ENCODE peak calls at places on chromosomes 11 and 22, in ten cellular contexts. N is body of pancreas, G is ascending aorta, O is psoas muscle, C is neural crest cell, V is A549, D is fibroblast of lung, S is fibroblast of mammary gland, T is MM.1S, W is fibroblast of pulmonary artery. A is an unnamed sample.

GRCh38 chr11:17598700-17599459 is 51.8 kb downstream of the OTOG start:
- DNase-seq in N (peak; percentile 72), G (no peak), O (peak; percentile 74), C (peak; percentile 91), V (peak; percentile 59), D (peak; percentile 60), S (peak; percentile 58), T (peak; percentile 62), W (peak; percentile 66), A (peak; percentile 9)

GRCh38 chr11:106706355-106706754 is 311.9 kb downstream of the GUCY1A2 start:
- DNase-seq in N (no peak), G (no peak), O (no peak), C (no peak), V (peak; percentile 76), D (peak; percentile 59), S (peak; percentile 69), T (no peak), W (peak; percentile 79), A (peak; percentile 85)

GRCh38 chr11:70490208-70490607 is 91.9 kb downstream of the CTTN start:
- DNase-seq in N (no peak), G (no peak), O (peak; percentile 4), C (no peak), V (no peak), D (no peak), S (no peak), T (no peak), W (no peak), A (no peak)

GRCh38 chr11:31512117-31512516 is 2.5 kb downstream of the ELP4 start:
- DNase-seq in N (no peak), G (no peak), O (no peak), C (no peak), V (no peak), D (no peak), S (no peak), T (no peak), W (no peak), A (no peak)

GRCh38 chr11:122633219-122633829 is 22.2 kb upstream of the UBASH3B start:
- DNase-seq in N (no peak), G (no peak), O (no peak), C (no peak), V (peak; percentile 69), D (peak; percentile 77), S (peak; percentile 78), T (peak; percentile 51), W (peak; percentile 78), A (no peak)

GRCh38 chr11:110711776-110712642 is at the start of gene ARHGAP20:
- DNase-seq in N (peak; percentile 45), G (no peak), O (peak; percentile 77), C (peak; percentile 48), V (peak; percentile 14), D (peak; percentile 64), S (peak; percentile 49), T (peak; percentile 88), W (peak; percentile 67), A (no peak)

GRCh38 chr11:120564573-120565301 is 53.2 kb downstream of the GRIK4 start:
- DNase-seq in N (peak; percentile 27), G (no peak), O (peak; percentile 61), C (peak; percentile 48), V (no peak), D (peak; percentile 31), S (peak; percentile 56), T (no peak), W (peak; percentile 68), A (no peak)

GRCh38 chr11:73192272-73192671 is 25.8 kb upstream of the P2RY2 start:
- DNase-seq in N (no peak), G (no peak), O (no peak), C (no peak), V (no peak), D (no peak), S (no peak), T (no peak), W (no peak), A (no peak)

DNA sequence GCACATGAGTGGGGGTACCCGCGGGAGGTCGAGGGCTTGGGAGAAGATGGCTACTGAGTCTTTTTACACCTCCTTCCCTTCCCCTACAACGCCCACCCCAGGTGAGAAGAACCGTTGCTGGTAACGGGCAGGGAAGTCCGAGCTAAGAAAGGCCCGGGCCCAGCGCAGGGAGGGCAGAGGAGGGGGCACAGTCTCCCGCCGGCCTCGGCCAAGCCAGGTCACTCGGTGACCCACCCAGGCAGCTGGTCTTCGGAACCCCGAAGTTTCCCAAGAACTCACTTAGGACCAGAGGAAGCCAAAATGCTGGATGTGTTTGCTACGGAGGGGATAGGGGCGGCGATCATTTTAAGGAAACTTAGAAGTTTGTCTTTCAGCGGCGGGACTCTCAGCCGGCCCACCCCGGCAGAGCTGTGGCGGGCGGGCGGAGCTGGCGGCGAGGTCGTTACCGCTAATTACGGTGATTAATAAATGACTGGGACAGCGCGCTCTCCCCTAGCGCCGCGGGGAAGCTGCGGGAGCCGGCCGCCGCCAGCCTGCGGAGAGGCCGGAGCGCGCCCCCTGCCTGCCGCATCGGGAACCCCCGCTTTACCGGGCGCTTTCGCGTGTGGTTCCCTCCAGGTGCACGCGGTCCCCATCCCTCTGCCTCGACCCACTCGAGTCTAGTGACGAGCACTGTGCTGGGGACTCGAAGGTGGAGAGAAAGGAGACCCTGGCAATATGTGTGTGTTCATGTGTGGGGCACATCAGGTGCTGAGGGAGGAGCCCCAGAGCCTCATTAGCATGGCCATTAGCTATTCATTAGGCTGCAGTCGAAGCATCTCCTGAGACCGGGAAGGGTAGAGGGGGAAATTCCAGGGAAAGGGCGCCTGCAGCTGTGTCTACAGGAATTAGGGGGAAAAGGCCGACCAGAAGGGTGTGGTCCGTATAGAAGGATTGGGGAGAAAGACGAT is 945 bp downstream of the ROBO3 start:
- DNase-seq in N (no peak), G (no peak), O (peak; percentile 44), C (peak; percentile 58), V (no peak), D (peak; percentile 27), S (no peak), T (peak; percentile 15), W (peak; percentile 35), A (no peak)
- TF ChIP-seq CTCF in N (peak; percentile 65), G (peak; percentile 48), O (peak; percentile 79), C (peak; percentile 81), V (peak; percentile 61), D (peak; percentile 59), S (peak; percentile 50), T (peak; percentile 55), W (peak; percentile 52), A (peak; percentile 58)

GRCh38 chr11:60130496-60130895 is 42.0 kb downstream of the MS4A2 start:
- DNase-seq in N (peak; percentile 22), G (no peak), O (no peak), C (peak; percentile 22), V (peak; percentile 42), D (no peak), S (peak; percentile 1), T (peak; percentile 41), W (peak; percentile 3), A (no peak)
- TF ChIP-seq CTCF in N (no peak), G (no peak), O (no peak), C (peak; percentile 53), V (peak; percentile 38), D (no peak), S (peak; percentile 5), T (peak; percentile 50), W (no peak), A (peak; percentile 63)

DNA sequence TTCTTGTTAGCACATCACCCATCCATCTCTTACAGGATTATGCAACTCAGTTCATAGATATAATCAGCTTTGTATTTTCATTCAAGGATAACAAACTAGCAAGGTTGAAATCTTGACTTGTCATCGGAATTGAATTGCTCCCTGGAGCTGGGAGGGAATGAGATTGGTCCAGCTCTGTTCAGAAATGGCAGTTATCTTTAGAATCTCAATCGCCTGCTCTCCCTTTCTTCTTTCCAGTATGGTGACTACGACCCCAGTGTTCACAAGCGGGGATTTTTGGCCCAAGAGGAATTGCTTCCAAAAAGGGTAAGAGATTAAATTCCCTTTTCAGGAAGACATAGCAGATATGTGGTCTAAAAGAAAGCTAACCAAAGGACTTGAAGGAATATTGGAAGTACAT is 51.0 kb downstream of the NF2 start:
- DNase-seq in N (no peak), G (no peak), O (no peak), C (no peak), V (no peak), D (no peak), S (no peak), T (no peak), W (no peak), A (no peak)
- TF ChIP-seq CTCF in N (no peak), G (no peak), O (no peak), C (no peak), V (no peak), D (no peak), S (no peak), T (no peak), W (no peak), A (no peak)

GRCh38 chr11:29963796-29964195 is 53.0 kb downstream of the KCNA4 start:
- DNase-seq in N (no peak), G (no peak), O (no peak), C (no peak), V (no peak), D (no peak), S (no peak), T (no peak), W (no peak), A (no peak)

GRCh38 chr11:29957406-29957805 is 59.4 kb downstream of the KCNA4 start:
- DNase-seq in N (no peak), G (no peak), O (no peak), C (no peak), V (no peak), D (no peak), S (no peak), T (no peak), W (no peak), A (no peak)

GRCh38 chr11:29959488-29959887 is 57.3 kb downstream of the KCNA4 start:
- DNase-seq in N (no peak), G (no peak), O (no peak), C (no peak), V (no peak), D (no peak), S (no peak), T (no peak), W (no peak), A (no peak)

GRCh38 chr11:29963068-29963467 is 53.8 kb downstream of the KCNA4 start:
- DNase-seq in N (no peak), G (no peak), O (no peak), C (no peak), V (no peak), D (no peak), S (no peak), T (no peak), W (no peak), A (no peak)

DNA sequence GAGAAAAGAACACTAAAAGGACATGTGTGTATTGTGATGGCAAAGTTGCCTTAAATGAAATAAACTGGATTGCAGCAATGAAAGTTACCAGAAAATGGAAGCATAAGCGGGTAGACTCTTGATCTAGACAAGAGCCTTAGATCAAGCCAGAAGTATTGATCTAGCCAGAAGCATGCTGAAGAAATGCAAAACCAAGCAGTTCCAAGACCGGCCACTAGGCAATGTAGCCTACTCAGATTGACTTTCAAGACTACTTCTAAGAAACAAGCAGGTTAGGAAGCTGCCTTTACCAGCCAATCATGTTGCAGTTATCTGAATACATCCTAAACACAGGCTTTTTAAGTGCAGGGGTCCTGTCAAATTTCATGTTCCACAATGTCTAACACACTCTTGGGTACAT is 54.6 kb downstream of the KCNA4 start:
- DNase-seq in N (no peak), G (no peak), O (no peak), C (no peak), V (peak; percentile 37), D (no peak), S (peak; percentile 2), T (peak; percentile 26), W (peak; percentile 3), A (no peak)
- TF ChIP-seq CTCF in N (no peak), G (no peak), O (no peak), C (peak; percentile 58), V (no peak), D (no peak), S (peak; percentile 23), T (peak; percentile 49), W (peak; percentile 43), A (peak; percentile 23)